ENCODE peak calls at places on chromosomes 1 and 21, in four cellular contexts. S, K, L and W are unnamed samples.

GRCh38 chr1:33349081-33349759 is 28.3 kb upstream of the A3GALT2 start:
- DNase-seq in S (peak), K (no peak), L (no peak), W (peak)

GRCh38 chr1:18264450-18265000 is 156.9 kb downstream of the IGSF21 start:
- DNase-seq in S (no peak), K (no peak), L (no peak), W (no peak)

GRCh38 chr1:9652379-9653194 is 1.1 kb downstream of the PIK3CD start:
- DNase-seq in S (peak), K (peak), L (no peak), W (no peak)

GRCh38 chr1:92079441-92079840 is 704 bp upstream of the BTBD8 start:
- DNase-seq in S (no peak), K (no peak), L (no peak), W (no peak)

GRCh38 chr1:167722152-167722869 is 529 bp downstream of the MPZL1 start:
- DNase-seq in S (peak), K (peak), L (peak), W (peak)

GRCh38 chr1:152148991-152149390 is 10.0 kb downstream of the RPTN start:
- DNase-seq in S (no peak), K (no peak), L (no peak), W (no peak)

GRCh38 chr21:34956416-34957316 is 92.4 kb downstream of the RUNX1 start:
- DNase-seq in S (no peak), K (no peak), L (no peak), W (peak)

GRCh38 chr1:94236630-94237290 is 624 bp downstream of the ARHGAP29 start:
- DNase-seq in S (peak), K (no peak), L (no peak), W (no peak)

GRCh38 chr1:85200367-85200869 is 398 bp downstream of the SYDE2 start:
- DNase-seq in S (peak), K (no peak), L (peak), W (peak)

GRCh38 chr1:77768006-77768405 is 8.4 kb upstream of the USP33 start:
- DNase-seq in S (no peak), K (no peak), L (no peak), W (no peak)

GRCh38 chr1:151294748-151295462 is 12.8 kb downstream of the ZNF687 start:
- DNase-seq in S (no peak), K (no peak), L (no peak), W (no peak)

GRCh38 chr1:212070720-212071302 is 35.3 kb downstream of the DTL start:
- DNase-seq in S (no peak), K (no peak), L (peak), W (peak)

GRCh38 chr21:44354001-44354405 is 582 bp downstream of the TRPM2 start:
- DNase-seq in S (no peak), K (no peak), L (no peak), W (no peak)

GRCh38 chr1:15691434-15692032 is 7.4 kb downstream of the PLEKHM2 start:
- DNase-seq in S (no peak), K (peak), L (no peak), W (no peak)

GRCh38 chr1:21539933-21540332 is 30.7 kb downstream of the ALPL start:
- DNase-seq in S (peak), K (peak), L (peak), W (peak)

GRCh38 chr1:153563339-153563952 is 2.2 kb downstream of the S100A2 start:
- DNase-seq in S (no peak), K (no peak), L (no peak), W (no peak)

GRCh38 chr1:177490240-177490639 is 319.5 kb downstream of the BRINP2 start:
- DNase-seq in S (no peak), K (no peak), L (no peak), W (no peak)

GRCh38 chr1:4741876-4742423 is 87.5 kb downstream of the AJAP1 start:
- DNase-seq in S (no peak), K (no peak), L (no peak), W (no peak)

GRCh38 chr1:109793486-109794318 is 30.0 kb upstream of the EPS8L3 start:
- DNase-seq in S (no peak), K (no peak), L (no peak), W (no peak)

DNA sequence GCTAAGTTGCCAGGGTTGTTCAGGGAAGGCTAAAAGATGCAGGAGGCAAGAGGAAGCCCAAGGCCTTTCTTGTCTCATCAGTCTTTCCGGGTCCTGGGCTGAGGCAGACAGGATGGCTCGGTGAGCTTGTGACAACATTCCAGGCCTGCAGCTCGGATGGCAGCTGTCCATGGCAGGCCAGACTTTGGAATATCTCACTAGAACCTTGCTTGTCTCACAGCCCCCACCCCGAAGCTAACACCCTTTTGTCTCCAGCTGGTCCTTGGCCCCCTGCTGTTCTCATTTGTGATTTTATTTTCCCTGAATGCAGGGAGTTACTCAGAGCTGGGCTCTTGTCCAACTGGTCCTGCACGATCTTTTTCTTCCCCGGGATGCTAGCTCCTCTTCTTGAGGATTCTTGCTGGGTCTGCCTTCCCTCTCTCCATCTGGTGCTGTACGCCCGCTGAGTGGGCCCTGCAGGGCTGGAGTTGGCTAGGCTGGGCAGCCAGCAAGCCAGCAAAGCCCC is 477.2 kb upstream of the CAMK1G start:
- DNase-seq in S (peak), K (no peak), L (no peak), W (peak)
- TF ChIP-seq HMGXB4 in S (no peak), K (no peak), L (no peak), W (no peak)

GRCh38 chr1:160157174-160157573 is 5.8 kb downstream of the ATP1A4 start:
- DNase-seq in S (no peak), K (no peak), L (no peak), W (no peak)
- TF ChIP-seq HMGXB4 in S (no peak), K (no peak), L (no peak), W (no peak)

GRCh38 chr1:227795732-227796131 is 19.7 kb upstream of the PRSS38 start:
- DNase-seq in S (no peak), K (peak), L (no peak), W (no peak)

GRCh38 chr1:227792216-227793078 is 23.0 kb upstream of the PRSS38 start:
- DNase-seq in S (peak), K (no peak), L (no peak), W (no peak)

GRCh38 chr1:227794813-227795183 is 20.7 kb upstream of the PRSS38 start:
- DNase-seq in S (no peak), K (peak), L (no peak), W (no peak)

GRCh38 chr1:227793079-227793947 is 22.2 kb upstream of the PRSS38 start:
- DNase-seq in S (no peak), K (peak), L (no peak), W (no peak)

GRCh38 chr1:227793948-227794812 is 21.3 kb upstream of the PRSS38 start:
- DNase-seq in S (peak), K (peak), L (no peak), W (no peak)
- TF ChIP-seq HMGXB4 in S (no peak), K (no peak), L (no peak), W (no peak)

GRCh38 chr21:37240978-37241377 is 26.2 kb downstream of the VPS26C start:
- DNase-seq in S (no peak), K (no peak), L (no peak), W (no peak)
- TF ChIP-seq HMGXB4 in S (no peak), K (no peak), L (no peak), W (no peak)

GRCh38 chr1:45329445-45329844 is 2.8 kb downstream of the HPDL start:
- DNase-seq in S (no peak), K (no peak), L (no peak), W (peak)

GRCh38 chr1:45332346-45332720 is 5.6 kb downstream of the HPDL start:
- DNase-seq in S (no peak), K (no peak), L (no peak), W (no peak)

GRCh38 chr1:45328680-45329079 is 2.0 kb downstream of the HPDL start:
- DNase-seq in S (no peak), K (peak), L (no peak), W (no peak)

GRCh38 chr1:45334308-45335245 is 5.4 kb upstream of the TOE1 start:
- DNase-seq in S (peak), K (no peak), L (no peak), W (no peak)

DNA sequence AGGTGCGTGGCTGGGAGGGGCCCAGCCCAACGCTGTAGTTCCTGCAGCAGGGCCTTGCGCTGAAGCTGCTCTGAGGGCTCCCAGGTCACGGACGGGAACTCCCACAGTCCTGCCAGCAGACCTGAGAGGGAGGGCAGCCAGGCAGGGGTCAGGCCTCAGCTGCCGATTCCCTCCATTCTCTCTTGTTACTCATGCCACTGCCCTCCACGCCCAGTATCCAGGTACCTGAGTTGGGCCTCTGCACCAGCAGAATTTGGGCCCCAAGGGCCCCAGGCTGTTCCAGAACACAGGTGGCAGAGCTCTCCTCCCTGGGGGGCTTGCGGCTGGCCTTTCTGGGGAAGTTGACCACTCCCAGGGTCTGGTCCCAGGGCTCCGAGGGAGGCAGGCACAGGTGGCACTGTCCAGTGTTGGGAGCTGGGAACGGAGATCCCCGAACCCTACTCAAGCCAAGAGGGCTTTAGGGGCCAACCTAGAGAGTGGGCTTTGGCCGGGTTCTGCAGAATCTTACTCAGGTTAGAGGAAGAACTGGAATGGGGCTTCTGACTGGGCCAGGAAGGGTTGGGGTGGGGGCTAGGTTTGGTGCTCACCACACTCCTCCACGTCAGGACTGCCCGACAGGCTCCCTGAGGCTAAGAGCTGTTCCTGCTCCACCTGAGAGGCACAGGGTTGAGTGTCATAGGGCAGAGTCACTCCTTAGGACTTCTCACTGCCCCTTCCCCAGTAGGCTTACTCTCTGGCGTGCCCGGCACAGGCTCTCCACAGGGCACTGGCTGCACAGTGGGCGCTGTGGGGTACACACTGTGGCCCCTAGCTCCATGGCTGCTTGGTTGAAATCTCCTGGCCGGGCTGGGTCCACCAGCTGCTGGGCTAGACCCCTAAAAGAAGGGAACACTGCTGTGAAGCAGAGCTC is 5.0 kb downstream of the HPDL start:
- DNase-seq in S (no peak), K (peak), L (no peak), W (no peak)
- TF ChIP-seq HMGXB4 in S (no peak), K (no peak), L (no peak), W (no peak)

GRCh38 chr1:40305451-40305850 is 11.6 kb downstream of the COL9A2 start:
- DNase-seq in S (peak), K (no peak), L (no peak), W (no peak)

GRCh38 chr1:40307186-40307585 is 9.9 kb downstream of the COL9A2 start:
- DNase-seq in S (no peak), K (no peak), L (no peak), W (no peak)

GRCh38 chr1:40305871-40306270 is 11.2 kb downstream of the COL9A2 start:
- DNase-seq in S (no peak), K (no peak), L (no peak), W (no peak)

GRCh38 chr1:40308036-40308727 is 8.9 kb downstream of the COL9A2 start:
- DNase-seq in S (no peak), K (no peak), L (no peak), W (no peak)

GRCh38 chr1:40306296-40306695 is 10.8 kb downstream of the COL9A2 start:
- DNase-seq in S (no peak), K (no peak), L (no peak), W (no peak)
- TF ChIP-seq HMGXB4 in S (no peak), K (no peak), L (no peak), W (no peak)

GRCh38 chr1:230548997-230549396 is 93.3 kb upstream of the COG2 start:
- DNase-seq in S (no peak), K (no peak), L (no peak), W (no peak)
- TF ChIP-seq HMGXB4 in S (no peak), K (no peak), L (no peak), W (no peak)

GRCh38 chr1:147651466-147651865 is 18.9 kb downstream of the ACP6 start:
- DNase-seq in S (no peak), K (no peak), L (no peak), W (no peak)
- TF ChIP-seq HMGXB4 in S (no peak), K (no peak), L (no peak), W (no peak)

DNA sequence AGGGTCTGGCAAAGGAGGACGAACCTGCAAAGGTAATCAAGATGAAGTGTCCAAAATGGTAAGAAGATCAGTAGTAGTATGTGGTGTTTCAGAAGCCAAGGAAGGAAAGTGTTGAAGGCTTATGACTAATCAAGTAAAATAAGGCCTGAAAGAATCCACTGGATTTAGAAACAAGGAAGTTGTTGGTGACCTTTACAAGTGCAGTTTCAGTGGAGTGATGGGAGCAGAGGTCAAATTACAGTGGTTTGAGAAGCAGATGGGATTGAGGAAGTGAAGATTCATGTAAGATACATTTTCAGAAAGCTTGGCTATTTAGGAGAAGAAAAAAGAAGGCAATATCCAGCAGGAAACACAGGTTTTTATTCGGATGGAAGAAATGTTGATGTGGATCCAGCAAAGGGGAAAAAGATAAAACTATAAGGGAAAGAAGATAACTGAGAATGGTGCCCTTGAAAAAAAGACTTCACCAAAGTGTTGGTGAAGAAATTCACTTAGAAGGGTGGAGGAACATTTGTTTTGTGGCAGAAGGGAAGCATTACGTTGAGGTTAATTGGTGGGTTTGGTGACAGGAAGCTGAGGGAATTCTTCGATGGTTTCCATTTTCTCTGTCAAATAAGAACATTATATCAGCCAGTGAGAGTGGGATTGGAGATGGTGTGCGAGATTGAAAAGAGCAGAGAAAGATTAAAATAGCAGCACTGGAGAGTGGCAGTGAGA is 2.1 kb downstream of the ARMH1 start:
- DNase-seq in S (no peak), K (no peak), L (no peak), W (peak)
- TF ChIP-seq HMGXB4 in S (no peak), K (no peak), L (no peak), W (no peak)

GRCh38 chr1:51957618-51958017 is 32.9 kb downstream of the RAB3B start:
- DNase-seq in S (peak), K (no peak), L (no peak), W (no peak)
- TF ChIP-seq HMGXB4 in S (no peak), K (no peak), L (no peak), W (no peak)